ENCODE peak calls at places on chromosomes 1 and 21, in eight cellular contexts. K, Q, T, P, Y, U, M and E are unnamed samples.

GRCh38 chr1:41073971-41074370 is 52.4 kb upstream of the SLFNL1 start:
- DNase-seq in K (no peak), Q (no peak), T (no peak), P (no peak), Y (no peak), U (peak; percentile 45), M (no peak), E (no peak)

GRCh38 chr1:171257207-171258052 is 9.1 kb downstream of the FMO1 start:
- DNase-seq in K (no peak), Q (no peak), T (no peak), P (no peak), Y (no peak), U (peak; percentile 58), M (no peak), E (no peak)

GRCh38 chr1:158390342-158390741 is 8.9 kb downstream of the OR10T2 start:
- DNase-seq in K (no peak), Q (no peak), T (no peak), P (no peak), Y (no peak), U (no peak), M (no peak), E (no peak)

GRCh38 chr1:230317823-230318819 is 108.0 kb downstream of the PGBD5 start:
- DNase-seq in K (no peak), Q (no peak), T (no peak), P (no peak), Y (no peak), U (peak; percentile 38), M (no peak), E (no peak)

GRCh38 chr1:23825076-23825761 is at the start of gene HMGCL:
- DNase-seq in K (peak; percentile 68), Q (peak; percentile 91), T (peak; percentile 83), P (peak; percentile 85), Y (peak; percentile 91), U (peak; percentile 82), M (peak; percentile 83), E (peak; percentile 82)

GRCh38 chr1:37153701-37154100 is 119.4 kb upstream of the GRIK3 start:
- DNase-seq in K (no peak), Q (no peak), T (no peak), P (no peak), Y (no peak), U (no peak), M (no peak), E (no peak)

GRCh38 chr1:9721606-9722377 is 70.3 kb downstream of the PIK3CD start:
- DNase-seq in K (peak; percentile 72), Q (peak; percentile 81), T (peak; percentile 75), P (peak; percentile 81), Y (peak; percentile 65), U (peak; percentile 32), M (peak; percentile 74), E (peak; percentile 85)

GRCh38 chr21:44552136-44552535 is 831 bp upstream of the KRTAP10-2 start:
- DNase-seq in K (no peak), Q (no peak), T (no peak), P (no peak), Y (no peak), U (no peak), M (no peak), E (no peak)

GRCh38 chr1:109395602-109396512 is 1.9 kb downstream of the SORT1 start:
- DNase-seq in K (no peak), Q (no peak), T (no peak), P (no peak), Y (no peak), U (peak; percentile 8), M (no peak), E (no peak)

GRCh38 chr1:27632387-27633297 is 2.3 kb downstream of the FGR start:
- DNase-seq in K (peak; percentile 37), Q (no peak), T (no peak), P (no peak), Y (peak; percentile 69), U (no peak), M (no peak), E (no peak)

GRCh38 chr1:234980657-234981396 is 147.8 kb downstream of the TOMM20 start:
- DNase-seq in K (peak; percentile 50), Q (no peak), T (peak; percentile 59), P (peak; percentile 41), Y (peak; percentile 83), U (peak; percentile 87), M (peak; percentile 36), E (no peak)

GRCh38 chr21:35239811-35240219 is 190.7 kb upstream of the RUNX1 start:
- DNase-seq in K (no peak), Q (peak; percentile 43), T (no peak), P (no peak), Y (no peak), U (no peak), M (no peak), E (peak; percentile 24)

GRCh38 chr1:221845650-221846371 is 103.9 kb upstream of the DUSP10 start:
- DNase-seq in K (no peak), Q (no peak), T (no peak), P (no peak), Y (no peak), U (peak; percentile 98), M (no peak), E (no peak)

GRCh38 chr1:113684153-113684541 is 75.1 kb downstream of the PHTF1 start:
- DNase-seq in K (no peak), Q (no peak), T (no peak), P (no peak), Y (no peak), U (no peak), M (no peak), E (no peak)

GRCh38 chr1:111615874-111616715 is 3.5 kb upstream of the RAP1A start:
- DNase-seq in K (no peak), Q (no peak), T (peak; percentile 39), P (no peak), Y (peak; percentile 67), U (no peak), M (peak; percentile 29), E (no peak)

GRCh38 chr1:24640288-24640687 is 2.8 kb upstream of the SRRM1 start:
- DNase-seq in K (no peak), Q (no peak), T (no peak), P (no peak), Y (no peak), U (no peak), M (no peak), E (no peak)

GRCh38 chr1:220785166-220786056 is 1.3 kb upstream of the MTARC1 start:
- DNase-seq in K (no peak), Q (no peak), T (no peak), P (no peak), Y (no peak), U (peak; percentile 29), M (no peak), E (no peak)

GRCh38 chr1:237712082-237712481 is 178.6 kb downstream of the ZP4 start:
- DNase-seq in K (no peak), Q (no peak), T (no peak), P (no peak), Y (no peak), U (no peak), M (no peak), E (no peak)

GRCh38 chr1:66690666-66691381 is 61.4 kb upstream of the DYNLT5 start:
- DNase-seq in K (no peak), Q (no peak), T (no peak), P (no peak), Y (no peak), U (no peak), M (no peak), E (no peak)

GRCh38 chr1:208834346-208835081 is 590.3 kb upstream of the PLXNA2 start:
- DNase-seq in K (no peak), Q (peak; percentile 37), T (no peak), P (no peak), Y (no peak), U (no peak), M (no peak), E (no peak)

GRCh38 chr1:38476111-38476783 is 383.3 kb downstream of the RRAGC start:
- DNase-seq in K (no peak), Q (peak; percentile 51), T (no peak), P (no peak), Y (no peak), U (no peak), M (no peak), E (no peak)

GRCh38 chr1:238469146-238469601 is 578.5 kb upstream of the ZP4 start:
- DNase-seq in K (no peak), Q (no peak), T (no peak), P (no peak), Y (no peak), U (no peak), M (no peak), E (no peak)

GRCh38 chr1:24827737-24828136 is 82.5 kb downstream of the CLIC4 start:
- DNase-seq in K (no peak), Q (no peak), T (no peak), P (no peak), Y (no peak), U (no peak), M (no peak), E (no peak)

GRCh38 chr1:206907304-206907991 is 10.2 kb downstream of the IL24 start:
- DNase-seq in K (no peak), Q (peak; percentile 40), T (no peak), P (no peak), Y (no peak), U (no peak), M (no peak), E (no peak)

GRCh38 chr1:204558467-204558866 is 42.3 kb downstream of the MDM4 start:
- DNase-seq in K (no peak), Q (no peak), T (no peak), P (no peak), Y (no peak), U (no peak), M (no peak), E (no peak)

GRCh38 chr1:9399510-9400424 is 107.1 kb downstream of the SPSB1 start:
- DNase-seq in K (no peak), Q (peak; percentile 35), T (no peak), P (no peak), Y (no peak), U (no peak), M (no peak), E (no peak)

GRCh38 chr1:3610165-3610822 is 1.0 kb downstream of the MEGF6 start:
- DNase-seq in K (no peak), Q (peak; percentile 50), T (no peak), P (no peak), Y (no peak), U (no peak), M (no peak), E (no peak)

GRCh38 chr1:32990887-32991286 is 26.3 kb upstream of the RNF19B start:
- DNase-seq in K (no peak), Q (no peak), T (no peak), P (no peak), Y (no peak), U (no peak), M (no peak), E (no peak)

GRCh38 chr1:202662081-202662480 is 48.2 kb downstream of the SYT2 start:
- DNase-seq in K (no peak), Q (no peak), T (no peak), P (no peak), Y (no peak), U (no peak), M (no peak), E (no peak)

GRCh38 chr1:42679364-42679983 is 2.7 kb upstream of the YBX1 start:
- DNase-seq in K (no peak), Q (no peak), T (no peak), P (no peak), Y (no peak), U (no peak), M (no peak), E (no peak)

GRCh38 chr1:65650682-65651081 is 142.0 kb upstream of the PDE4B start:
- DNase-seq in K (no peak), Q (no peak), T (no peak), P (no peak), Y (no peak), U (no peak), M (no peak), E (no peak)

GRCh38 chr1:153100241-153100640 is 5.9 kb upstream of the SPRR2E start:
- DNase-seq in K (no peak), Q (no peak), T (no peak), P (no peak), Y (no peak), U (peak; percentile 97), M (no peak), E (no peak)

GRCh38 chr1:106268070-106268469 is 788.4 kb upstream of the PRMT6 start:
- DNase-seq in K (no peak), Q (peak; percentile 8), T (no peak), P (no peak), Y (no peak), U (peak; percentile 71), M (no peak), E (no peak)

GRCh38 chr1:151282883-151283725 is 1.0 kb downstream of the ZNF687 start:
- DNase-seq in K (no peak), Q (peak; percentile 40), T (no peak), P (no peak), Y (peak; percentile 35), U (peak; percentile 23), M (peak; percentile 16), E (no peak)